ENCODE peak calls at places on chromosome 10, in eight cellular contexts. A is body of pancreas, O is H54, X is ovary, S is heart left ventricle, P is GM12891, F is K562, K is A549. I is an unnamed sample.

GRCh38 chr10:70690584-70690983 is 18.3 kb downstream of the ADAMTS14 start:
- DNase-seq in K (no peak), S (no peak), O (no peak), P (no peak), F (no peak), A (no peak), X (no peak), I (no peak)

GRCh38 chr10:12974123-12974844 is 27.2 kb downstream of the CCDC3 start:
- DNase-seq in A (no peak), X (no peak), P (no peak), F (no peak), K (no peak), O (no peak), S (no peak), I (no peak)

GRCh38 chr10:100370561-100370975 is 23.5 kb downstream of the SCD start:
- DNase-seq in K (peak), O (no peak), S (no peak), P (no peak), A (peak), X (no peak), F (no peak), I (peak)

GRCh38 chr10:85400981-85401695 is 965.5 kb downstream of the GRID1 start:
- DNase-seq in F (no peak), P (no peak), K (no peak), O (no peak), X (no peak), S (no peak), A (no peak), I (no peak)

GRCh38 chr10:126919426-126919825 is 14.2 kb downstream of the DOCK1 start:
- DNase-seq in K (no peak), A (no peak), P (no peak), O (no peak), F (no peak), X (no peak), S (no peak), I (no peak)

GRCh38 chr10:112361951-112362770 is 11.8 kb upstream of the ACSL5 start:
- DNase-seq in S (peak), A (peak), P (no peak), X (peak), O (peak), K (no peak), F (no peak), I (no peak)

GRCh38 chr10:112915590-112916572 is 34.2 kb upstream of the TCF7L2 start:
- DNase-seq in A (peak), O (peak), S (no peak), K (peak), P (no peak), F (no peak), X (no peak), I (no peak)

GRCh38 chr10:30865141-30865926 is 166.3 kb downstream of the ZNF438 start:
- DNase-seq in K (no peak), A (no peak), S (no peak), O (no peak), P (no peak), F (no peak), X (no peak), I (no peak)

GRCh38 chr10:67697646-67698245 is 1.8 kb upstream of the CTNNA3 start:
- DNase-seq in A (peak), O (peak), S (peak), F (peak), K (peak), P (peak), X (no peak), I (peak)

GRCh38 chr10:60572511-60573194 is 183.0 kb upstream of the ANK3 start:
- DNase-seq in O (peak), X (peak), P (no peak), K (no peak), A (peak), F (no peak), S (peak), I (no peak)

GRCh38 chr10:96360766-96361165 is 2.0 kb upstream of the OPALIN start:
- DNase-seq in K (no peak), S (no peak), F (no peak), O (no peak), A (no peak), X (no peak), P (no peak), I (no peak)

GRCh38 chr10:124864421-124865193 is 63.0 kb downstream of the ABRAXAS2 start:
- DNase-seq in O (peak), S (peak), A (peak), F (no peak), P (no peak), K (no peak), X (no peak), I (no peak)

GRCh38 chr10:131822694-131823245 is 78.0 kb upstream of the PPP2R2D start:
- DNase-seq in A (no peak), P (no peak), F (no peak), K (no peak), O (no peak), X (no peak), S (no peak), I (no peak)

GRCh38 chr10:101749033-101749432 is 26.9 kb downstream of the FGF8 start:
- DNase-seq in S (no peak), K (peak), O (no peak), F (peak), P (no peak), X (no peak), A (no peak), I (no peak)

GRCh38 chr10:124290095-124290795 is 128.5 kb downstream of the OAT start:
- DNase-seq in O (no peak), F (peak), X (no peak), K (no peak), S (no peak), P (no peak), A (no peak), I (no peak)

GRCh38 chr10:11887381-11888227 is 64.4 kb downstream of the PROSER2 start:
- DNase-seq in X (no peak), O (no peak), S (no peak), P (no peak), A (no peak), F (no peak), K (no peak), I (no peak)

GRCh38 chr10:86888585-86889381 is 68.6 kb downstream of the MMRN2 start:
- DNase-seq in K (no peak), P (peak), O (peak), S (no peak), X (no peak), F (no peak), A (no peak), I (no peak)

GRCh38 chr10:92929896-92930295 is 81.6 kb downstream of the EXOC6 start:
- DNase-seq in X (no peak), P (no peak), S (no peak), F (no peak), A (no peak), O (no peak), K (no peak), I (no peak)

GRCh38 chr10:110225756-110226554 is 18.6 kb downstream of the MXI1 start:
- DNase-seq in A (peak), P (peak), F (peak), X (peak), K (peak), O (peak), S (peak), I (peak)
- TF ChIP-seq POLR2A in A (no peak), P (no peak), F (peak), X (no peak), K (no peak), O (no peak), S (peak), I (peak)

GRCh38 chr10:16995867-16996529 is 133.6 kb downstream of the CUBN start:
- DNase-seq in A (no peak), O (no peak), K (no peak), F (peak), P (no peak), S (peak), X (no peak), I (peak)
- TF ChIP-seq POLR2A in A (no peak), O (no peak), K (no peak), F (no peak), P (no peak), S (no peak), X (no peak), I (no peak)

GRCh38 chr10:33249659-33250058 is 84.8 kb downstream of the NRP1 start:
- DNase-seq in A (no peak), P (no peak), S (peak), X (no peak), O (no peak), F (no peak), K (no peak), I (no peak)
- TF ChIP-seq POLR2A in A (no peak), P (no peak), S (no peak), X (no peak), O (no peak), F (no peak), K (no peak), I (no peak)

GRCh38 chr10:95290801-95291633 is at the start of gene PDLIM1:
- DNase-seq in X (peak), P (peak), A (peak), K (peak), F (peak), S (peak), O (peak), I (peak)
- TF ChIP-seq POLR2A in X (no peak), P (peak), A (peak), K (peak), F (peak), S (peak), O (peak), I (peak)

I was measured in erythroblast.